ENCODE peak calls at places on chromosomes 11 and 22, in five cellular contexts. R, C, L, I and A are unnamed samples.

GRCh38 chr11:132054822-132055221 is 684.4 kb downstream of the NTM start:
- DNase-seq in L (no peak), R (no peak), C (no peak), I (no peak), A (no peak)

GRCh38 chr11:66562907-66563583 is 5.4 kb downstream of the CTSF start:
- DNase-seq in I (no peak), R (no peak), C (no peak), L (no peak), A (no peak)

GRCh38 chr11:100709233-100709999 is 22.3 kb downstream of the ARHGAP42 start:
- DNase-seq in C (no peak), L (no peak), I (no peak), R (no peak), A (no peak)

GRCh38 chr11:36186340-36186739 is 102.9 kb downstream of the COMMD9 start:
- DNase-seq in R (no peak), I (no peak), C (no peak), L (no peak), A (no peak)

GRCh38 chr11:65499713-65500261 is 942 bp downstream of the MALAT1 start:
- DNase-seq in I (no peak), L (no peak), R (no peak), C (no peak), A (no peak)

GRCh38 chr11:116527180-116527991 is 245.4 kb downstream of the BUD13 start:
- DNase-seq in R (no peak), C (no peak), L (no peak), I (peak; percentile 58), A (no peak)

GRCh38 chr11:59765068-59765770 is 10.0 kb downstream of the STX3 start:
- DNase-seq in C (peak; percentile 59), R (no peak), I (no peak), L (no peak), A (no peak)

GRCh38 chr11:65225284-65226102 is 36.3 kb upstream of the POLA2 start:
- DNase-seq in I (peak; percentile 85), C (peak; percentile 69), R (no peak), L (peak; percentile 69), A (peak; percentile 64)

GRCh38 chr11:117075186-117075585 is 23.0 kb downstream of the SIK3 start:
- DNase-seq in I (no peak), C (no peak), L (no peak), R (no peak), A (no peak)

GRCh38 chr22:42788466-42788865 is 67.8 kb upstream of the A4GALT start:
- DNase-seq in I (no peak), R (no peak), C (no peak), L (no peak), A (no peak)

GRCh38 chr11:127017482-127017881 is 16.9 kb upstream of the KIRREL3 start:
- DNase-seq in C (no peak), R (peak; percentile 64), L (no peak), I (no peak), A (no peak)

GRCh38 chr11:65662802-65663633 is at the start of gene RELA:
- DNase-seq in L (peak; percentile 93), I (peak; percentile 98), C (peak; percentile 93), R (peak; percentile 67), A (peak; percentile 98)

GRCh38 chr22:28075260-28075981 is 156.4 kb upstream of the PITPNB start:
- DNase-seq in L (peak; percentile 62), I (peak; percentile 71), C (peak; percentile 8), R (peak; percentile 5), A (no peak)

GRCh38 chr11:58578136-58578634 is 678 bp upstream of the ZFP91 start:
- DNase-seq in I (peak; percentile 98), C (peak; percentile 97), L (peak; percentile 95), R (peak; percentile 76), A (peak; percentile 94)

GRCh38 chr11:33945481-33946268 is 53.8 kb upstream of the LMO2 start:
- DNase-seq in R (no peak), L (no peak), C (no peak), I (no peak), A (no peak)

GRCh38 chr11:33944345-33944692 is 52.4 kb upstream of the LMO2 start:
- DNase-seq in L (no peak), C (no peak), I (no peak), R (no peak), A (no peak)

GRCh38 chr11:33946930-33947329 is 55.1 kb upstream of the LMO2 start:
- DNase-seq in C (no peak), L (no peak), R (no peak), I (no peak), A (no peak)

GRCh38 chr11:33942954-33943353 is 51.1 kb upstream of the LMO2 start:
- DNase-seq in C (no peak), L (no peak), R (no peak), I (no peak), A (no peak)

GRCh38 chr11:33944693-33945424 is 53.0 kb upstream of the LMO2 start:
- DNase-seq in R (no peak), C (no peak), I (no peak), L (no peak), A (no peak)
- TF ChIP-seq POLR2A in R (no peak), C (no peak), I (no peak), L (no peak), A (no peak)

DNA sequence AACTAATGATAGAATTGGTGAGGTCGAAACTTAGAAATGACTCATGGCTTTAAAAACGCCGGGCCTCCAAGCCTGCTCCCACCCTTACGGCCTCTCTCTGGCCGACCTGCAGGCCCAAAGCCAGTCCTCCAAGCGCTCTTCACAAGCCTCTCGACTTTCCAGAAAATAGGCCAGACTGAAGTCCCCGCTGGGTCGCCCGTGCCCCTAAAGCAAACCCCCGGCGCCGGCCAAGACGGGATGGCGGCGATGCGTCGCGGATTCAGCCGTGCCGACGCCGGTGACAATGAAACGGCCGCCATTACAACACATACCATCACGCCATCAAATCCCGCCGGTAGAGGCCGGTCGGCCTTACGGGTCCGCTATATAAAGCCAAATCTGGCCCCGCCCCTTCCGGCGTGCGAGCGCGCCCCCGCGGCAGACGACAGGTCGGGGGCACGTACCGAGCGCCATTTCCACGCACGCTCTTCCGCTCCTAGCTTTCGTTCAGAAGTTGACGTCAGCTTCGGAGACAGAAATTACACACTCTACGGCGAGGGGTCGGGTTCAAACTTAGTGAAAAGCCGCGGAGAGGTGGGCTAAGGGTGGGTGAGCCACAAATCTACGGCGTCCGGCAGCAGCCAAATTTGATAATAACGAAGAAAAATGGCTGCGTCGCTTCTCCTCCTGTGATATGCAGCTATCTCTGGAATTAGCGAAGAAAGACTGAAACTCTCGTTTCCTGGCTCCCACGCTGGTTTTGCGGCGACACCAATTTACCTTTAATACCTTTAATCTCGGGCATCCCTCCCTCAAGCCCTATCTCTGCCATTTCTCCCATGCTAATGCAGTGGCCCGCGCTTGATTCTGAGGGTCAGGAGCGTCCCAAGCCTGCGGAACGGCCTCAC is at the start of gene RPL3:
- DNase-seq in I (peak; percentile 98), R (peak; percentile 78), C (peak; percentile 96), L (peak; percentile 98), A (peak; percentile 98)
- TF ChIP-seq EP300 in I (peak; percentile 93), R (no peak), C (peak; percentile 18), L (peak; percentile 8), A (peak; percentile 74)

DNA sequence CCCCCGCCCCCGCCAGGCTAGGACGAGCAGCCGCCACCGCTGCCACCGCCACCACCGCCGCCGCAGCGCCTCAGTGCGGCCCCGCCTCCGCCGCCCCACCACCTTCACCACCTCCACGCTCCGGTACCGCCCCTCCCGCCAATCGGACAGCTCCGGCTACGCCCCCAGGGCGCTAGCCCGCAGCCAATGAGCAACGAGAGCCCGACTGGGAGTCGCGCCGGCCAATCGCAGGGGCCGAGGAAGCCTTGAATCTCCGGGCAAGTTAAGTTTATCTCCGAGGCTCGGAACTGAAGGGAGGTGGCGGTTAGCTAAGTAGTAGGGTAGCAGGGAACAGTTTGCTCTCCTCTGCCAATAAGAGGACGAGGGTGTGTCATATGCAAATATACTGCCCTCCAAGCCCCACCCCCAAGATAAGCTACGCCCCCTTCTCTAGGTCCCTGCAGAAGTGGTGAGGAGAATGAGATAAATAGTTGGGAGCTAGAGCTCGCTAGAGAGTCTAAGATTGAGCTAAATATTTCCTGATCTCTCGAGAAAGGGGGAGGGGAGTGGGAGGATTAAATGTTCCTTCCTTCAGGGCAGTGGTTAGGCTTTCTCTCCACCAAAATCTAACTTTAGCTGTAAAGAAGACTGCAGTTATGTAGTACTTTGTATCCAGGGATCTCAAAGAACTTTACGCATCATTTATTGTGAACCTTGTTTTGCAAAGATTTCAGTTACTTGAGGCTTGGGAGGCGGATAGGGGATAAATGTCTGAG is at the start of gene SESN3:
- DNase-seq in I (peak; percentile 99), R (peak; percentile 71), C (peak; percentile 98), L (peak; percentile 98), A (peak; percentile 98)
- TF ChIP-seq POLR2A in I (peak; percentile 41), R (peak; percentile 65), C (peak; percentile 65), L (peak; percentile 73), A (peak; percentile 73)

GRCh38 chr11:44574620-44575287 is 9.3 kb downstream of the CD82 start:
- DNase-seq in R (no peak), L (peak; percentile 53), I (no peak), C (no peak), A (no peak)
- TF ChIP-seq EP300 in R (no peak), L (no peak), I (no peak), C (no peak), A (no peak)

GRCh38 chr22:44550666-44551491 is 52.8 kb upstream of the RTL6 start:
- DNase-seq in L (peak; percentile 37), C (peak; percentile 64), R (no peak), I (peak; percentile 96), A (peak; percentile 78)
- TF ChIP-seq POLR2A in L (no peak), C (no peak), R (no peak), I (no peak), A (no peak)

DNA sequence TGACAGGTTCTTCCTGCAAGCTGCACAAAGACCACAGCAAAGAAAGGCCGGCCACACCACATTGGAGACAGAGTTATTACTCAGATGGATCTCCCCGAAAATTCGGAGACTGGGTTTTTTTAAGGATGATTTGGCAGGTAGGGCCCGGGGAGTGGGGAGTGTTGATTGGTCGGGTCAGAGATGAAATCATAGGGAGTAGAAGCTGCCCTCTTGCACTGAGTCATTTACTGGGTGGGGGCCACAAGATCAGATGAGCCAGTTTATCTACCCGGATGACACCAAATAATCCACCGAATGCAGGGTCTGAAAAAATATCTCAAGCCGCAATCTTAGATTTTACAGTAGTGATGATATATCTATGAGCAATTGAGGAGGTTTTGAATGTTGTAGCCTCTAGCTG is 401.8 kb upstream of the FAT3 start:
- DNase-seq in I (no peak), L (no peak), R (no peak), C (no peak), A (no peak)
- TF ChIP-seq EP300 in I (no peak), L (no peak), R (no peak), C (no peak), A (no peak)